ENCODE peak calls at places on chromosomes 3 and 15, in four cellular contexts. One of them, this sample, is unnamed.

GRCh38 chr15:31279221-31280036 is 47.2 kb upstream of the KLF13 start:
- DNase-seq in H1: no peak
- DNase-seq in HepG2: no peak
- DNase-seq in K562: no peak
- DNase-seq in this sample: no peak

GRCh38 chr15:84955089-84955848 is 26.4 kb upstream of the PDE8A start:
- DNase-seq in HepG2: peak
- DNase-seq in K562: peak
- DNase-seq in H1: no peak
- DNase-seq in this sample: peak

GRCh38 chr3:183148056-183148455 is 14.5 kb downstream of the LAMP3 start:
- DNase-seq in K562: no peak
- DNase-seq in HepG2: no peak
- DNase-seq in H1: no peak
- DNase-seq in this sample: no peak

GRCh38 chr15:68615301-68615700 is 36.5 kb downstream of the CORO2B start:
- DNase-seq in K562: no peak
- DNase-seq in H1: no peak
- DNase-seq in HepG2: no peak
- DNase-seq in this sample: no peak

GRCh38 chr3:10234526-10235230 is 13.6 kb upstream of the TATDN2 start:
- DNase-seq in K562: peak
- DNase-seq in HepG2: no peak
- DNase-seq in H1: no peak
- DNase-seq in this sample: no peak

GRCh38 chr3:9875448-9875847 is 4.6 kb downstream of the CIDEC start:
- DNase-seq in K562: no peak
- DNase-seq in HepG2: no peak
- DNase-seq in H1: no peak
- DNase-seq in this sample: no peak

GRCh38 chr3:31164398-31164797 is 269.9 kb upstream of the GADL1 start:
- DNase-seq in K562: no peak
- DNase-seq in H1: no peak
- DNase-seq in HepG2: no peak
- DNase-seq in this sample: no peak

GRCh38 chr3:11509175-11510000 is 134.3 kb downstream of the VGLL4 start:
- DNase-seq in K562: peak
- DNase-seq in HepG2: peak
- DNase-seq in H1: no peak
- DNase-seq in this sample: no peak

GRCh38 chr15:78075490-78076230 is 1.9 kb downstream of the TBC1D2B start:
- DNase-seq in H1: peak
- DNase-seq in K562: no peak
- DNase-seq in HepG2: peak
- DNase-seq in this sample: no peak

GRCh38 chr15:49908571-49909295 is 210.3 kb downstream of the ATP8B4 start:
- DNase-seq in K562: no peak
- DNase-seq in HepG2: no peak
- DNase-seq in H1: no peak
- DNase-seq in this sample: no peak

GRCh38 chr3:159128628-159129027 is 326.8 kb downstream of the MFSD1 start:
- DNase-seq in K562: no peak
- DNase-seq in HepG2: no peak
- DNase-seq in H1: no peak
- DNase-seq in this sample: no peak

GRCh38 chr15:68612979-68613740 is 34.4 kb downstream of the CORO2B start:
- DNase-seq in HepG2: no peak
- DNase-seq in K562: peak
- DNase-seq in H1: no peak
- DNase-seq in this sample: peak

GRCh38 chr3:42101048-42101447 is 9.9 kb downstream of the TRAK1 start:
- DNase-seq in K562: no peak
- DNase-seq in HepG2: peak
- DNase-seq in H1: no peak
- DNase-seq in this sample: no peak

GRCh38 chr3:50602675-50603191 is 8.8 kb downstream of the CISH start:
- DNase-seq in HepG2: no peak
- DNase-seq in K562: no peak
- DNase-seq in H1: no peak
- DNase-seq in this sample: no peak

GRCh38 chr15:67096536-67097294 is 31.3 kb downstream of the SMAD3 start:
- DNase-seq in HepG2: no peak
- DNase-seq in K562: no peak
- DNase-seq in H1: no peak
- DNase-seq in this sample: no peak

GRCh38 chr3:99637381-99638111 is 848 bp upstream of the COL8A1 start:
- DNase-seq in H1: no peak
- DNase-seq in HepG2: no peak
- DNase-seq in K562: no peak
- DNase-seq in this sample: no peak

GRCh38 chr3:8776406-8776805 is 7.0 kb upstream of the OXTR start:
- DNase-seq in K562: no peak
- DNase-seq in HepG2: peak
- DNase-seq in H1: no peak
- DNase-seq in this sample: no peak

GRCh38 chr3:146375214-146375613 is 94.1 kb downstream of the PLSCR2 start:
- DNase-seq in H1: no peak
- DNase-seq in K562: no peak
- DNase-seq in HepG2: no peak
- DNase-seq in this sample: no peak

GRCh38 chr3:136818851-136819783 is at the start of gene SLC35G2:
- DNase-seq in H1: no peak
- DNase-seq in K562: peak
- DNase-seq in HepG2: peak
- DNase-seq in this sample: peak

GRCh38 chr3:10757821-10758130 is 58.3 kb upstream of the SLC6A11 start:
- DNase-seq in HepG2: no peak
- DNase-seq in K562: no peak
- DNase-seq in H1: no peak
- DNase-seq in this sample: no peak

GRCh38 chr3:66355394-66355793 is 134.6 kb downstream of the SLC25A26 start:
- DNase-seq in H1: no peak
- DNase-seq in K562: no peak
- DNase-seq in HepG2: no peak
- DNase-seq in this sample: no peak

GRCh38 chr3:63652066-63652725 is at the start of gene SNTN:
- DNase-seq in K562: no peak
- DNase-seq in HepG2: no peak
- DNase-seq in H1: no peak
- DNase-seq in this sample: no peak

GRCh38 chr3:149507491-149508324 is 33.2 kb downstream of the TM4SF4 start:
- DNase-seq in HepG2: no peak
- DNase-seq in H1: no peak
- DNase-seq in K562: no peak
- DNase-seq in this sample: no peak

GRCh38 chr3:50675179-50676030 is 678 bp downstream of the DOCK3 start:
- DNase-seq in K562: peak
- DNase-seq in H1: no peak
- DNase-seq in HepG2: no peak
- DNase-seq in this sample: no peak

GRCh38 chr3:151328298-151329036 is 882 bp downstream of the P2RY13 start:
- DNase-seq in H1: no peak
- DNase-seq in HepG2: no peak
- DNase-seq in K562: no peak
- DNase-seq in this sample: no peak

GRCh38 chr3:30140356-30140755 is 466.0 kb upstream of the TGFBR2 start:
- DNase-seq in K562: no peak
- DNase-seq in H1: no peak
- DNase-seq in HepG2: no peak
- DNase-seq in this sample: no peak

GRCh38 chr3:40780801-40781406 is 256.1 kb downstream of the ZNF621 start:
- DNase-seq in HepG2: no peak
- DNase-seq in K562: no peak
- DNase-seq in H1: no peak
- DNase-seq in this sample: no peak

GRCh38 chr3:10015476-10015904 is 10.7 kb upstream of the FANCD2 start:
- DNase-seq in HepG2: no peak
- DNase-seq in H1: no peak
- DNase-seq in K562: no peak
- DNase-seq in this sample: no peak

GRCh38 chr3:73625124-73625665 is 454 bp upstream of the PDZRN3 start:
- DNase-seq in K562: no peak
- DNase-seq in HepG2: no peak
- DNase-seq in H1: peak
- DNase-seq in this sample: no peak

GRCh38 chr3:72346526-72346926 is 501.7 kb downstream of the SHQ1 start:
- DNase-seq in H1: no peak
- DNase-seq in HepG2: no peak
- DNase-seq in K562: no peak
- DNase-seq in this sample: no peak

GRCh38 chr15:48440084-48440483 is 108.9 kb downstream of the DUT start:
- DNase-seq in H1: no peak
- DNase-seq in K562: no peak
- DNase-seq in HepG2: no peak
- DNase-seq in this sample: no peak

GRCh38 chr3:177772908-177773557 is 575.8 kb upstream of the TBL1XR1 start:
- DNase-seq in K562: no peak
- DNase-seq in H1: no peak
- DNase-seq in HepG2: no peak
- DNase-seq in this sample: no peak
- TF ChIP-seq MAFK in K562: no peak
- TF ChIP-seq MAFK in H1: no peak
- TF ChIP-seq MAFK in HepG2: no peak
- TF ChIP-seq MAFK in this sample: no peak

GRCh38 chr15:53230473-53230872 is 440.3 kb upstream of the ONECUT1 start:
- DNase-seq in K562: no peak
- DNase-seq in H1: no peak
- DNase-seq in HepG2: no peak
- DNase-seq in this sample: no peak
- TF ChIP-seq RNF2 in K562: no peak
- TF ChIP-seq RNF2 in H1: no peak
- TF ChIP-seq RNF2 in HepG2: no peak
- TF ChIP-seq RNF2 in this sample: no peak

DNA sequence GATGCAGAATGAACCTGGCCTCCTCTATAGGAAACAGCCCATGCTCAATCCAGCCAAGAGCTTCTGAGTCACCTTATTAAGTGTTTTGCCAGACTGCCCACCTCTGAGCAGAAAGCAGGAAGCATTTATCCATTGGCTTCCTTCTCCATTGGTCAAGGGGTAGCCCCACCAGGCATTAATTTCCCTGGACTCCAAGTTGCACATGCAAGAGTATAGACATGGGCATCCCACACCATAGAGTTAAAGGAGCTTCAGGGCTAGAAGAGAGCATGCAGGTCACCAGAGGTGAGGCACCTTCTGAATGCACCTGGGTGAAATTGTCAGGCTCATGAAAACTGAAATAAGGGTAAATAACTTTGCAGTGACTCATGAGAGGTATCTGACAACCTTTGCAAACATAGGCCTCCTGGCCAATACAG is 230.8 kb upstream of the STAC start:
- DNase-seq in HepG2: no peak
- DNase-seq in H1: no peak
- DNase-seq in K562: no peak
- DNase-seq in this sample: no peak
- TF ChIP-seq MAX in HepG2: no peak
- TF ChIP-seq MAX in H1: no peak
- TF ChIP-seq MAX in K562: no peak
- TF ChIP-seq MAX in this sample: no peak

GRCh38 chr3:57646723-57647122 is 46.2 kb downstream of the DENND6A start:
- DNase-seq in H1: no peak
- DNase-seq in K562: peak
- DNase-seq in HepG2: no peak
- DNase-seq in this sample: peak
- TF ChIP-seq MAFK in H1: no peak
- TF ChIP-seq MAFK in K562: no peak
- TF ChIP-seq MAFK in HepG2: no peak
- TF ChIP-seq MAFK in this sample: no peak

GRCh38 chr3:20406621-20407020 is 220.6 kb upstream of the SGO1 start:
- DNase-seq in K562: no peak
- DNase-seq in HepG2: no peak
- DNase-seq in H1: no peak
- DNase-seq in this sample: no peak
- TF ChIP-seq RNF2 in K562: no peak
- TF ChIP-seq RNF2 in HepG2: no peak
- TF ChIP-seq RNF2 in H1: no peak
- TF ChIP-seq RNF2 in this sample: no peak

DNA sequence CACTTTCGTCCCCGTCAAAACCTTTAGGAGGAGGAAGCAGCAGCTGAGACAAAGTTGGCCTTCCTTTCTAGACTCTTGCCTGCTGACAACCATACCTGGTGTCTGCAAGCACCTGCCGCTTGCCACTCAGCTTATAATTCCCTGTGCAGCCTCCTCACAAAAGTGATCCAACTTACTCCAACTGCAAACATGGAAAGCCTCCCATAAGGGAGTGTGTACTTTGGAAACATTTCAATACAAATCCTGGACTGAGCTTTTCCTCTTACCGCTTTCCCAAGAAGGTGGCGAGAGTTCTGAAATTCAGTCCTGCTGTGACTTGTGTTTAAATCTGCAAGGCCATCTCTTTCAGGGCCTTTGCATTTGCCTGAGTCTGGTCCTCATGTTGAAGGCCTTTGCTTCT is 86.8 kb downstream of the LARS2 start:
- DNase-seq in HepG2: no peak
- DNase-seq in H1: no peak
- DNase-seq in K562: no peak
- DNase-seq in this sample: no peak
- TF ChIP-seq MAX in HepG2: no peak
- TF ChIP-seq MAX in H1: no peak
- TF ChIP-seq MAX in K562: no peak
- TF ChIP-seq MAX in this sample: no peak

DNA sequence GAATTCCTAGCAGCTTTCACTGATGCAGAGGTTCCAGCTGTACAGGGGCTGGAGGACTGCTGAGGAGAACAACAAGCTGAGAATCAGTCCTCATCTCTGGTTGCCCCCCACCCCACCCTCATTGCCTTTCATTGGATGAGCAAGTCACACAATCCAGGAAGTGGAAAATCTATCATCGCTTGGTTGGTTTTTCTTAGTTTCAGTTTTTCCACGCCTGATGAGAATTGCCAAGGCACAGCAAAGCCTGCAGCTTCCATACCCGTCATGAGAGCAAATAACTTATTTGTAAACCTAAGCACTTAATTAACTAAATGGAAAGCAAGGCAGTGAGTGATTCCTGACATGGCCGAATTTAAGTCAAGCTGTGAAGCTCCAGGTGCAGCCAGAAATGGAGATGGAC is 21.4 kb upstream of the LIPC start:
- DNase-seq in K562: peak
- DNase-seq in HepG2: no peak
- DNase-seq in H1: no peak
- DNase-seq in this sample: no peak
- TF ChIP-seq MAFK in K562: no peak
- TF ChIP-seq MAFK in HepG2: no peak
- TF ChIP-seq MAFK in H1: no peak
- TF ChIP-seq MAFK in this sample: no peak